ENCODE peak calls at places on chromosomes 4 and X, in six cellular contexts. V, J, L, N, U and T are unnamed samples.

GRCh38 chrX:482702-483203 is 96.0 kb upstream of the PPP2R3B start:
- DNase-seq in V (no peak), J (no peak), L (no peak), N (no peak), U (no peak), T (no peak)

GRCh38 chr4:100075056-100075455 is 115.2 kb downstream of the DDIT4L start:
- DNase-seq in V (no peak), J (no peak), L (no peak), N (no peak), U (no peak), T (no peak)

GRCh38 chr4:51830146-51830545 is 12.8 kb upstream of the DCUN1D4 start:
- DNase-seq in V (no peak), J (no peak), L (no peak), N (no peak), U (no peak), T (no peak)

GRCh38 chrX:1086444-1087409 is 125.7 kb downstream of the CRLF2 start:
- DNase-seq in V (no peak), J (no peak), L (no peak), N (no peak), U (no peak), T (no peak)

GRCh38 chr4:6461301-6462165 is 10.9 kb downstream of the PPP2R2C start:
- DNase-seq in V (no peak), J (no peak), L (no peak), N (no peak), U (no peak), T (no peak)

GRCh38 chrX:2334237-2334636 is 166.5 kb downstream of the DHRSX start:
- DNase-seq in V (no peak), J (no peak), L (no peak), N (no peak), U (no peak), T (no peak)

GRCh38 chr4:40908297-40908696 is 158.5 kb downstream of the NSUN7 start:
- DNase-seq in V (no peak), J (no peak), L (no peak), N (no peak), U (no peak), T (no peak)

GRCh38 chr4:16082424-16083216 is 1.2 kb downstream of the PROM1 start:
- DNase-seq in V (no peak), J (no peak), L (no peak), N (no peak), U (no peak), T (no peak)

GRCh38 chrX:87706134-87706533 is 188.5 kb downstream of the KLHL4 start:
- DNase-seq in V (no peak), J (no peak), L (no peak), N (no peak), U (no peak), T (no peak)

GRCh38 chrX:9188117-9188516 is 154.2 kb upstream of the FAM9B start:
- DNase-seq in V (no peak), J (no peak), L (no peak), N (no peak), U (no peak), T (no peak)

GRCh38 chr4:109820563-109820962 is 5.0 kb downstream of the GAR1 start:
- DNase-seq in V (no peak), J (no peak), L (no peak), N (peak; percentile 9), U (no peak), T (no peak)

GRCh38 chrX:19855700-19856381 is 31.6 kb downstream of the SH3KBP1 start:
- DNase-seq in V (no peak), J (no peak), L (no peak), N (no peak), U (no peak), T (no peak)

GRCh38 chr4:22877653-22878052 is 184.9 kb downstream of the GBA3 start:
- DNase-seq in V (no peak), J (no peak), L (no peak), N (no peak), U (no peak), T (no peak)

GRCh38 chr4:86640469-86640868 is 46.4 kb downstream of the PTPN13 start:
- DNase-seq in V (no peak), J (no peak), L (no peak), N (peak; percentile 25), U (no peak), T (no peak)

GRCh38 chr4:190020790-190021717 is 6.0 kb downstream of the FRG2 start:
- DNase-seq in V (no peak), J (no peak), L (no peak), N (peak; percentile 23), U (no peak), T (no peak)

GRCh38 chr4:25441519-25442117 is 64.6 kb downstream of the ANAPC4 start:
- DNase-seq in V (peak; percentile 2), J (no peak), L (no peak), N (peak; percentile 61), U (no peak), T (no peak)

GRCh38 chrX:107571296-107571998 is 56.9 kb upstream of the PRPS1 start:
- DNase-seq in V (no peak), J (peak; percentile 4), L (no peak), N (peak; percentile 92), U (no peak), T (no peak)

GRCh38 chrX:151543706-151544105 is 19.8 kb upstream of the PASD1 start:
- DNase-seq in V (no peak), J (no peak), L (peak; percentile 0), N (no peak), U (no peak), T (no peak)

GRCh38 chr4:178632415-178632814 is 1190.2 kb upstream of the AGA start:
- DNase-seq in V (no peak), J (no peak), L (no peak), N (peak; percentile 3), U (no peak), T (peak; percentile 5)

GRCh38 chrX:78527818-78528217 is 131.3 kb downstream of the RTL3 start:
- DNase-seq in V (no peak), J (no peak), L (no peak), N (no peak), U (no peak), T (no peak)

GRCh38 chr4:76458829-76459228 is 23.8 kb downstream of the SHROOM3 start:
- DNase-seq in V (no peak), J (no peak), L (no peak), N (no peak), U (no peak), T (no peak)

GRCh38 chr4:183905081-183905592 is at the start of gene STOX2:
- DNase-seq in V (peak; percentile 78), J (no peak), L (no peak), N (peak; percentile 40), U (no peak), T (no peak)

GRCh38 chr4:55500072-55500471 is 46.6 kb downstream of the CLOCK start:
- DNase-seq in V (no peak), J (no peak), L (peak; percentile 42), N (no peak), U (no peak), T (no peak)

GRCh38 chrX:153900806-153901752 is 3.4 kb upstream of the AVPR2 start:
- DNase-seq in V (no peak), J (peak; percentile 23), L (peak; percentile 44), N (peak; percentile 33), U (peak; percentile 64), T (peak; percentile 55)